ENCODE peak calls at places on chromosomes 3 and 15, in six cellular contexts. G is upper lobe of right lung, B is mesendoderm, F is AG20443, Z is Panc1, S is LoVo. X is an unnamed sample.
A peak's percentile ranks its signal among the peaks of the same experiment; 100 is the strongest.

GRCh38 chr3:42961633-42962032 is 17.5 kb upstream of the GASK1A start:
- DNase-seq in S (peak; percentile 39), G (no peak), B (peak; percentile 64), F (peak; percentile 77), Z (peak; percentile 10), X (no peak)

GRCh38 chr3:179563298-179563934 is 690 bp downstream of the ACTL6A start:
- DNase-seq in S (peak; percentile 77), F (peak; percentile 87), Z (peak; percentile 8), G (peak; percentile 86), B (peak; percentile 84), X (peak; percentile 77)

GRCh38 chr3:75262661-75263060 is 401.5 kb upstream of the FRG2C start:
- DNase-seq in S (no peak), Z (no peak), G (no peak), F (no peak), B (no peak), X (no peak)

GRCh38 chr15:67253517-67254237 is 784 bp downstream of the AAGAB start:
- DNase-seq in Z (no peak), S (peak; percentile 31), G (no peak), F (peak; percentile 21), B (peak; percentile 32), X (no peak)

GRCh38 chr15:27172821-27173220 is 201.8 kb downstream of the GABRG3 start:
- DNase-seq in F (no peak), B (no peak), S (no peak), G (no peak), Z (no peak), X (no peak)

GRCh38 chr3:31821118-31821517 is 159.9 kb downstream of the OSBPL10 start:
- DNase-seq in Z (no peak), F (no peak), S (no peak), G (no peak), B (no peak), X (no peak)

GRCh38 chr3:99625643-99626414 is 12.6 kb upstream of the COL8A1 start:
- DNase-seq in S (no peak), F (no peak), B (no peak), G (no peak), Z (no peak), X (no peak)

GRCh38 chr3:171181907-171182690 is 155.6 kb upstream of the SLC2A2 start:
- DNase-seq in S (no peak), G (no peak), B (no peak), F (peak; percentile 31), Z (no peak), X (no peak)

GRCh38 chr3:126968995-126969385 is 13.9 kb upstream of the PLXNA1 start:
- DNase-seq in F (no peak), S (no peak), Z (no peak), G (no peak), B (no peak), X (no peak)